ENCODE peak calls at places on chromosomes 2 and 18, in nine cellular contexts. U is activated CD8-positive, alpha-beta memory T cell treated with anti-CD3 and anti-CD28 coated beads for 4 hours; B is CD14-positive monocyte; O is stomach; E is GM12865; I is globus pallidus; G is HFF-Myc; R is NCI-H1436 treated with DMSO at 0.1 percent for 48 hours; W is A549. A is an unnamed sample.

GRCh38 chr2:62374301-62374960 is 131.6 kb downstream of the TMEM17 start:
- DNase-seq in G (no peak), W (no peak), E (no peak), R (no peak), B (no peak), I (no peak), O (no peak), U (no peak), A (no peak)

GRCh38 chr18:77138270-77138669 is 5.7 kb upstream of the MBP start:
- DNase-seq in B (no peak), W (no peak), O (peak; percentile 72), I (no peak), R (no peak), G (no peak), E (no peak), U (no peak), A (no peak)

GRCh38 chr18:75183524-75183923 is 25.4 kb downstream of the PTGR3 start:
- DNase-seq in O (no peak), B (no peak), G (no peak), E (no peak), W (no peak), R (no peak), I (no peak), U (no peak), A (no peak)

GRCh38 chr2:65019010-65019409 is 29.8 kb downstream of the SLC1A4 start:
- DNase-seq in O (no peak), I (no peak), G (no peak), B (no peak), W (no peak), R (no peak), U (no peak), E (no peak), A (no peak)

GRCh38 chr2:120432293-120432975 is 86.5 kb downstream of the INHBB start:
- DNase-seq in G (no peak), B (peak; percentile 33), I (no peak), W (no peak), U (no peak), O (no peak), E (no peak), R (no peak), A (no peak)

GRCh38 chr18:42114310-42114943 is 159.4 kb downstream of the PIK3C3 start:
- DNase-seq in B (no peak), U (peak; percentile 8), E (peak; percentile 77), O (peak; percentile 45), W (peak; percentile 6), G (peak; percentile 76), I (peak; percentile 80), R (peak; percentile 42), A (peak; percentile 88)

GRCh38 chr2:27442282-27442980 is at the start of gene KRTCAP3:
- DNase-seq in E (peak; percentile 28), B (no peak), U (peak; percentile 7), R (no peak), O (peak; percentile 87), I (no peak), W (no peak), G (no peak), A (no peak)

GRCh38 chr2:149526689-149527088 is 60.9 kb downstream of the MMADHC start:
- DNase-seq in E (no peak), W (no peak), G (no peak), O (no peak), B (no peak), R (no peak), I (no peak), U (no peak), A (no peak)

GRCh38 chr18:24023185-24023814 is 8.7 kb downstream of the TTC39C start:
- DNase-seq in O (no peak), G (no peak), R (no peak), U (no peak), I (no peak), E (no peak), W (no peak), B (no peak), A (no peak)

GRCh38 chr2:67633212-67633856 is 236.2 kb downstream of the ETAA1 start:
- DNase-seq in G (no peak), I (no peak), W (no peak), E (no peak), B (no peak), O (no peak), R (no peak), U (no peak), A (no peak)

GRCh38 chr2:114068438-114068837 is 178.5 kb downstream of the ACTR3 start:
- DNase-seq in B (no peak), O (no peak), G (no peak), W (no peak), I (no peak), R (no peak), E (peak; percentile 9), U (no peak), A (no peak)

GRCh38 chr2:46847185-46847710 is 68.4 kb downstream of the MCFD2 start:
- DNase-seq in R (no peak), E (no peak), I (peak; percentile 32), W (peak; percentile 52), O (peak; percentile 99), B (peak; percentile 15), U (no peak), G (peak; percentile 92), A (peak; percentile 15)

GRCh38 chr2:69933839-69934613 is 19.1 kb downstream of the MXD1 start:
- DNase-seq in W (peak; percentile 60), E (peak; percentile 29), U (no peak), I (no peak), G (no peak), B (peak; percentile 78), O (no peak), R (no peak), A (no peak)

GRCh38 chr2:46306988-46307655 is 9.9 kb downstream of the EPAS1 start:
- DNase-seq in W (no peak), U (no peak), B (no peak), I (no peak), E (no peak), G (no peak), R (no peak), O (no peak), A (no peak)

GRCh38 chr2:139225961-139226360 is 445.8 kb upstream of the NXPH2 start:
- DNase-seq in O (no peak), B (no peak), G (no peak), I (no peak), E (no peak), W (no peak), R (no peak), U (no peak), A (no peak)

GRCh38 chr2:27275211-27276150 is at the start of gene DNAJC5G:
- DNase-seq in B (no peak), U (no peak), R (no peak), E (no peak), I (no peak), G (no peak), W (no peak), O (no peak), A (no peak)

GRCh38 chr2:54065411-54065810 is 50.0 kb upstream of the ACYP2 start:
- DNase-seq in R (no peak), O (no peak), G (peak; percentile 45), U (no peak), I (no peak), W (no peak), B (no peak), E (no peak), A (no peak)

GRCh38 chr2:8312861-8313768 is 368.7 kb upstream of the ID2 start:
- DNase-seq in I (no peak), U (no peak), W (no peak), E (peak; percentile 91), O (no peak), R (no peak), G (no peak), B (no peak), A (no peak)

GRCh38 chr18:64164883-64165282 is 16.0 kb upstream of the LINC00305 start:
- DNase-seq in B (no peak), U (no peak), I (no peak), G (no peak), R (no peak), O (no peak), W (no peak), E (no peak), A (no peak)

GRCh38 chr18:78765637-78766281 is 213.9 kb upstream of the SALL3 start:
- DNase-seq in W (no peak), E (no peak), U (no peak), R (no peak), I (no peak), G (no peak), B (no peak), O (no peak), A (no peak)

GRCh38 chr2:234091432-234091879 is 41.0 kb downstream of the SPP2 start:
- DNase-seq in B (no peak), U (no peak), I (peak; percentile 1), O (peak; percentile 60), G (no peak), W (no peak), R (no peak), E (no peak), A (no peak)

GRCh38 chr2:124180635-124181034 is 155.5 kb downstream of the CNTNAP5 start:
- DNase-seq in R (no peak), G (no peak), U (no peak), B (no peak), I (no peak), W (no peak), O (no peak), E (no peak), A (no peak)

GRCh38 chr2:165952600-165953210 is 871 bp downstream of the TTC21B start:
- DNase-seq in I (no peak), E (no peak), G (no peak), U (no peak), W (no peak), O (no peak), R (no peak), B (no peak), A (no peak)

GRCh38 chr2:202790676-202791075 is 80.9 kb downstream of the ICA1L start:
- DNase-seq in B (no peak), I (no peak), E (no peak), W (no peak), G (no peak), U (no peak), O (no peak), R (no peak), A (no peak)

GRCh38 chr2:52745144-52745543 is 1022.5 kb upstream of the CHAC2 start:
- DNase-seq in U (no peak), E (no peak), B (no peak), I (no peak), O (no peak), R (no peak), G (no peak), W (no peak), A (no peak)

GRCh38 chr18:58788971-58789797 is 75.5 kb upstream of the ZNF532 start:
- DNase-seq in B (no peak), U (no peak), W (peak; percentile 77), G (peak; percentile 42), E (no peak), I (peak; percentile 85), O (peak; percentile 39), R (no peak), A (peak; percentile 72)

GRCh38 chr2:60116167-60116870 is 437.1 kb downstream of the BCL11A start:
- DNase-seq in B (no peak), O (no peak), G (no peak), E (no peak), I (no peak), R (no peak), U (no peak), W (no peak), A (no peak)

GRCh38 chr2:46861916-46862315 is 53.7 kb downstream of the MCFD2 start:
- DNase-seq in G (no peak), O (no peak), B (no peak), E (no peak), U (no peak), W (no peak), R (no peak), I (no peak), A (no peak)

GRCh38 chr2:30029804-30030203 is 108.4 kb upstream of the ALK start:
- DNase-seq in W (no peak), G (no peak), I (no peak), B (no peak), E (no peak), U (no peak), R (no peak), O (no peak), A (no peak)

GRCh38 chr2:50672286-50672685 is 359.6 kb downstream of the NRXN1 start:
- DNase-seq in U (no peak), R (no peak), B (no peak), I (no peak), G (no peak), O (no peak), E (no peak), W (no peak), A (no peak)

GRCh38 chr2:55550368-55551102 is 31.0 kb downstream of the CFAP36 start:
- DNase-seq in R (no peak), U (no peak), I (no peak), W (no peak), G (peak; percentile 44), O (no peak), B (no peak), E (no peak), A (no peak)